ENCODE peak calls at places on chromosomes 11 and 22, in five cellular contexts. B is fibroblast of lung, R is iPS DF 6.9, O is HAP-1, N is endodermal cell. T is an unnamed sample.

GRCh38 chr22:48680601-48681000 is 1147.1 kb downstream of the BRD1 start:
- DNase-seq in B (no peak), R (no peak), O (no peak), N (no peak), T (no peak)

GRCh38 chr11:124799384-124800225 is 601 bp downstream of the MSANTD2 start:
- DNase-seq in B (peak; percentile 25), R (no peak), O (peak; percentile 44), N (peak; percentile 78), T (peak; percentile 55)

GRCh38 chr22:23504522-23504921 is 75.6 kb downstream of the IGLL1 start:
- DNase-seq in B (no peak), R (no peak), O (no peak), N (no peak), T (no peak)

GRCh38 chr22:44878483-44879300 is 126.3 kb downstream of the ARHGAP8 start:
- DNase-seq in B (no peak), R (no peak), O (no peak), N (peak; percentile 40), T (no peak)

GRCh38 chr22:30718938-30719337 is 24.3 kb downstream of the OSBP2 start:
- DNase-seq in B (no peak), R (no peak), O (no peak), N (no peak), T (no peak)

GRCh38 chr22:38033522-38034277 is 23.5 kb upstream of the PICK1 start:
- DNase-seq in B (no peak), R (no peak), O (no peak), N (peak; percentile 44), T (no peak)

GRCh38 chr11:117909611-117910382 is 19.4 kb downstream of the TMPRSS13 start:
- DNase-seq in B (no peak), R (no peak), O (no peak), N (peak; percentile 61), T (no peak)

GRCh38 chr11:125289419-125290088 is 125.0 kb downstream of the PKNOX2 start:
- DNase-seq in B (peak; percentile 25), R (no peak), O (no peak), N (no peak), T (no peak)

GRCh38 chr11:68584097-68584496 is 100.2 kb upstream of the GAL start:
- DNase-seq in B (no peak), R (peak; percentile 74), O (peak; percentile 20), N (peak; percentile 94), T (peak; percentile 56)

GRCh38 chr11:46899501-46900025 is 18.8 kb downstream of the LRP4 start:
- DNase-seq in B (no peak), R (no peak), O (no peak), N (no peak), T (no peak)

GRCh38 chr22:28341001-28341400 is 338.6 kb downstream of the TTC28 start:
- DNase-seq in B (peak; percentile 67), R (no peak), O (no peak), N (no peak), T (no peak)

GRCh38 chr11:35305670-35306382 is 113.5 kb downstream of the SLC1A2 start:
- DNase-seq in B (peak; percentile 48), R (peak; percentile 43), O (peak; percentile 40), N (peak; percentile 80), T (peak; percentile 33)

GRCh38 chr11:94876645-94877445 is 96.5 kb downstream of the CWC15 start:
- DNase-seq in B (peak; percentile 97), R (no peak), O (no peak), N (peak; percentile 41), T (no peak)

GRCh38 chr11:125433454-125434121 is 62.5 kb downstream of the FEZ1 start:
- DNase-seq in B (peak; percentile 55), R (peak; percentile 75), O (peak; percentile 72), N (peak; percentile 92), T (peak; percentile 48)

GRCh38 chr11:79485694-79486093 is 44.9 kb upstream of the TENM4 start:
- DNase-seq in B (no peak), R (peak; percentile 29), O (no peak), N (peak; percentile 89), T (no peak)

GRCh38 chr11:113552271-113552670 is 77.1 kb upstream of the DRD2 start:
- DNase-seq in B (no peak), R (no peak), O (no peak), N (peak; percentile 19), T (no peak)

GRCh38 chr11:26134481-26135355 is 197.2 kb upstream of the ANO3 start:
- DNase-seq in B (peak; percentile 20), R (peak; percentile 37), O (no peak), N (peak; percentile 68), T (peak; percentile 40)

GRCh38 chr11:125476721-125477120 is 19.3 kb downstream of the FEZ1 start:
- DNase-seq in B (no peak), R (no peak), O (no peak), N (no peak), T (no peak)

GRCh38 chr22:29751139-29751538 is 15.7 kb downstream of the ZMAT5 start:
- DNase-seq in B (peak; percentile 12), R (no peak), O (no peak), N (no peak), T (no peak)

GRCh38 chr11:114354076-114354475 is 46.2 kb downstream of the C11orf71 start:
- DNase-seq in B (peak; percentile 97), R (no peak), O (no peak), N (no peak), T (no peak)

GRCh38 chr11:65429069-65429681 is 6.6 kb downstream of the NEAT1 start:
- DNase-seq in B (peak; percentile 67), R (no peak), O (no peak), N (no peak), T (no peak)

GRCh38 chr22:29625090-29625825 is 21.8 kb downstream of the NF2 start:
- DNase-seq in B (peak; percentile 85), R (no peak), O (peak; percentile 75), N (peak; percentile 60), T (peak; percentile 42)

GRCh38 chr11:3614742-3615171 is 27.0 kb downstream of the ART5 start:
- DNase-seq in B (no peak), R (no peak), O (no peak), N (no peak), T (no peak)

GRCh38 chr11:78472905-78473304 is 55.3 kb upstream of the GAB2 start:
- DNase-seq in B (no peak), R (no peak), O (no peak), N (no peak), T (no peak)

GRCh38 chr11:7473702-7474101 is 11.6 kb upstream of the OLFML1 start:
- DNase-seq in B (no peak), R (no peak), O (no peak), N (no peak), T (no peak)

GRCh38 chr11:119483341-119483880 is 60.4 kb upstream of the THY1 start:
- DNase-seq in B (no peak), R (no peak), O (no peak), N (peak; percentile 29), T (no peak)

GRCh38 chr11:65417221-65417701 is 5.3 kb upstream of the NEAT1 start:
- DNase-seq in B (peak; percentile 12), R (no peak), O (no peak), N (peak; percentile 81), T (no peak)

GRCh38 chr11:88193278-88193677 is 18.0 kb upstream of the RAB38 start:
- DNase-seq in B (no peak), R (no peak), O (no peak), N (no peak), T (no peak)

GRCh38 chr11:118412921-118413320 is 11.5 kb downstream of the ATP5MG start:
- DNase-seq in B (no peak), R (no peak), O (no peak), N (no peak), T (no peak)

GRCh38 chr22:29780781-29781676 is 13.9 kb downstream of the UQCR10 start:
- DNase-seq in B (peak; percentile 96), R (no peak), O (no peak), N (peak; percentile 60), T (no peak)

GRCh38 chr11:71470956-71471355 is 18.0 kb downstream of the NADSYN1 start:
- DNase-seq in B (no peak), R (no peak), O (no peak), N (no peak), T (no peak)

GRCh38 chr11:123511037-123511870 is 81.2 kb downstream of the GRAMD1B start:
- DNase-seq in B (peak; percentile 84), R (peak; percentile 87), O (peak; percentile 95), N (peak; percentile 98), T (peak; percentile 87)

DNA sequence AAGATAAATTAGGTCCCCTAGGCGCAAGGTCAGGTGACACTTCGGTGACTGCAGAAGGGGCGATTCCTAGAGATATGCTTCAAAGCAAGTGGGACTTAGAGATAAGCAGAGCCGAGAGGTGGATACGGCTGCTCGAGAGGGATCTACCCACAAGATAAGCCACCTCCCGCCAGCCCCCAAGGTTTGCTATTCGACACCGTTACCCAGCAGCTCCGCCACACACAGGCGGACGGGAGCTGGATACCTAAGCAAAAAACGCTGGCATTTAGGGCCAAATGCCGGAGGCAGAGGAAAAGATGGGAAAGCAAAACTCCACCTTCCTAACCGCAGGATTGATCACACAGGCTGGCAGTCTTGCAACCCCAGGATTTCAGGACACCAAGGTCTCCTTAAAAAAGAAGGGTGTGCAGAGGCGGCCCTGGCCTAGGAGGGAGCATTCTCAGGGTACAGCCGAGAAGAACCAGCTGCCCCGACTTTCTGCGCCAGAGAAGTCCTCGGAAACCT is 709 bp downstream of the FTH1 start:
- DNase-seq in B (peak; percentile 43), R (no peak), O (no peak), N (no peak), T (no peak)
- H3K4me1 ChIP-seq in B (peaks cover 30% of the 10 kb centered on the region), R (peaks cover 7% of the 10 kb centered on the region), O (peaks cover 28% of the 10 kb centered on the region), N (peaks cover 6% of the 10 kb centered on the region), T (peaks cover 16% of the 10 kb centered on the region)

GRCh38 chr11:134443246-134443645 is 31.2 kb upstream of the B3GAT1 start:
- DNase-seq in B (no peak), R (no peak), O (no peak), N (no peak), T (no peak)

GRCh38 chr11:134449713-134450112 is 37.7 kb upstream of the B3GAT1 start:
- DNase-seq in B (no peak), R (no peak), O (no peak), N (peak; percentile 83), T (no peak)

GRCh38 chr11:134447696-134448095 is 35.7 kb upstream of the B3GAT1 start:
- DNase-seq in B (no peak), R (no peak), O (no peak), N (no peak), T (no peak)

GRCh38 chr11:134442246-134442645 is 30.2 kb upstream of the B3GAT1 start:
- DNase-seq in B (no peak), R (no peak), O (no peak), N (no peak), T (no peak)

GRCh38 chr11:134445601-134446325 is 33.7 kb upstream of the B3GAT1 start:
- DNase-seq in B (no peak), R (no peak), O (no peak), N (no peak), T (no peak)
- H3K4me1 ChIP-seq in B (no peaks in the 10 kb centered on the region), R (no peaks in the 10 kb centered on the region), O (no peaks in the 10 kb centered on the region), N (no peaks in the 10 kb centered on the region), T (peaks cover 11% of the 10 kb centered on the region)

GRCh38 chr11:12448131-12448939 is 71.0 kb downstream of the PARVA start:
- DNase-seq in B (no peak), R (no peak), O (no peak), N (no peak), T (no peak)
- H3K4me1 ChIP-seq in B (peaks cover 17% of the 10 kb centered on the region), R (no peaks in the 10 kb centered on the region), O (no peaks in the 10 kb centered on the region), N (peaks cover 3% of the 10 kb centered on the region), T (no peaks in the 10 kb centered on the region)

DNA sequence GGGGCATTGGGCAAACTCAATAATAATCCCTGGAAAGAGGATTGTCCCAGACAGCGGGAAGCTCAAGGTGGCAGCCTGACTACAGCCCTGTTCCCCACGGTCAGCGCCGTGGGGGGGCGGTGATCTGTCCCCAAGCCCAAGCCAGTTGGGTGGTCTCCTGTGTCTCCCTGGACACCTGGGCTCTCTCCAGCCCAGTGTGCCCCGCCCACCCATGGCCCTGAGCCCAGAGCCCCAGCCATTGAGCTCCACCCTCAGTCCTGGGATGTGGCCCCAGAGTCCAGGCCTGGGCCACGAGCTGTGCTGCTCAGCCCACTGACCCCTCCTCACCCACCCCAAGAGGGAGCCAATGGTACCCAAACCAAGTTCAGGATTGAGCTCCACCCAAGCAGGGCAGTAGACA is 27.9 kb upstream of the PDE2A start:
- DNase-seq in B (no peak), R (no peak), O (no peak), N (no peak), T (no peak)
- H3K4me1 ChIP-seq in B (peaks cover 18% of the 10 kb centered on the region), R (peaks cover 14% of the 10 kb centered on the region), O (peaks cover 21% of the 10 kb centered on the region), N (peaks cover 3% of the 10 kb centered on the region), T (peaks cover 13% of the 10 kb centered on the region)

T was measured in neuronal stem cell.